ENCODE peak calls at places on chromosomes 3 and 15, in five cellular contexts. L is mesendoderm, O is neuronal stem cell, N is mesenchymal stem cell, A is IMR-90. C is an unnamed sample. For H3K27me3 and H3K36me3, the result is how much of the 10 kb centered on the place peaks cover.

GRCh38 chr3:62122819-62123218 is 250.5 kb downstream of the FEZF2 start:
- DNase-seq in L (no peak), O (no peak), N (no peak), A (no peak), C (no peak)

GRCh38 chr15:32936283-32936918 is 218.6 kb downstream of the GREM1 start:
- DNase-seq in L (peak), O (no peak), N (peak), A (peak), C (peak)

GRCh38 chr15:40075298-40076044 is 33.2 kb downstream of the BMF start:
- DNase-seq in L (no peak), O (no peak), N (peak), A (no peak), C (no peak)

GRCh38 chr3:58052373-58053273 is 44.4 kb downstream of the FLNB start:
- DNase-seq in L (peak), O (no peak), N (peak), A (peak), C (peak)

GRCh38 chr15:64982472-64982871 is 7.2 kb downstream of the SPG21 start:
- DNase-seq in L (no peak), O (no peak), N (no peak), A (peak), C (no peak)

GRCh38 chr3:139310474-139310933 is 33.3 kb upstream of the MRPS22 start:
- DNase-seq in L (no peak), O (no peak), N (peak), A (peak), C (peak)

GRCh38 chr15:44999105-44999504 is 23.9 kb upstream of the SORD start:
- DNase-seq in L (no peak), O (no peak), N (no peak), A (no peak), C (no peak)

GRCh38 chr3:189537135-189537534 is 94.1 kb upstream of the TP63 start:
- DNase-seq in L (no peak), O (no peak), N (no peak), A (no peak), C (no peak)

GRCh38 chr3:159802864-159803263 is 185.8 kb upstream of the IL12A start:
- DNase-seq in L (no peak), O (no peak), N (no peak), A (no peak), C (no peak)

GRCh38 chr15:56524915-56525314 is 60.0 kb upstream of the MNS1 start:
- DNase-seq in L (no peak), O (no peak), N (peak), A (peak), C (no peak)

GRCh38 chr3:134649106-134649705 is 1.6 kb downstream of the KY start:
- DNase-seq in L (no peak), O (no peak), N (no peak), A (no peak), C (no peak)

GRCh38 chr3:36302626-36303025 is 77.7 kb upstream of the STAC start:
- DNase-seq in L (no peak), O (no peak), N (no peak), A (no peak), C (no peak)

GRCh38 chr3:102192575-102192974 is 242.2 kb upstream of the ZPLD1 start:
- DNase-seq in L (no peak), O (no peak), N (no peak), A (no peak), C (no peak)

GRCh38 chr3:38579551-38580449 is 69.7 kb downstream of the SCN5A start:
- DNase-seq in L (peak), O (no peak), N (no peak), A (peak), C (no peak)

GRCh38 chr3:188720636-188721035 is 451.1 kb upstream of the TPRG1 start:
- DNase-seq in L (no peak), O (no peak), N (peak), A (peak), C (no peak)

GRCh38 chr3:15887261-15887660 is 89.5 kb upstream of the ANKRD28 start:
- DNase-seq in L (no peak), O (no peak), N (no peak), A (no peak), C (no peak)

GRCh38 chr15:45027220-45027619 is 4.2 kb downstream of the SORD start:
- DNase-seq in L (peak), O (no peak), N (no peak), A (no peak), C (no peak)

GRCh38 chr15:67177750-67178149 is 76.7 kb downstream of the AAGAB start:
- DNase-seq in L (no peak), O (no peak), N (peak), A (peak), C (peak)

GRCh38 chr3:48503406-48504050 is 446 bp downstream of the SHISA5 start:
- DNase-seq in L (peak), O (peak), N (peak), A (peak), C (peak)

GRCh38 chr3:189576486-189576885 is 54.7 kb upstream of the TP63 start:
- DNase-seq in L (no peak), O (no peak), N (no peak), A (no peak), C (no peak)

GRCh38 chr3:66037330-66037985 is 1.3 kb downstream of the MAGI1 start:
- DNase-seq in L (peak), O (no peak), N (peak), A (peak), C (peak)

GRCh38 chr3:183560607-183561006 is 5.1 kb upstream of the KLHL6 start:
- DNase-seq in L (peak), O (no peak), N (no peak), A (no peak), C (no peak)

GRCh38 chr15:26971303-26972018 is 480 bp downstream of the GABRG3 start:
- DNase-seq in L (peak), O (peak), N (no peak), A (no peak), C (no peak)
- H3K27me3 ChIP-seq in L (under half), O (under half), N (under half), A (under half), C (under half)

DNA sequence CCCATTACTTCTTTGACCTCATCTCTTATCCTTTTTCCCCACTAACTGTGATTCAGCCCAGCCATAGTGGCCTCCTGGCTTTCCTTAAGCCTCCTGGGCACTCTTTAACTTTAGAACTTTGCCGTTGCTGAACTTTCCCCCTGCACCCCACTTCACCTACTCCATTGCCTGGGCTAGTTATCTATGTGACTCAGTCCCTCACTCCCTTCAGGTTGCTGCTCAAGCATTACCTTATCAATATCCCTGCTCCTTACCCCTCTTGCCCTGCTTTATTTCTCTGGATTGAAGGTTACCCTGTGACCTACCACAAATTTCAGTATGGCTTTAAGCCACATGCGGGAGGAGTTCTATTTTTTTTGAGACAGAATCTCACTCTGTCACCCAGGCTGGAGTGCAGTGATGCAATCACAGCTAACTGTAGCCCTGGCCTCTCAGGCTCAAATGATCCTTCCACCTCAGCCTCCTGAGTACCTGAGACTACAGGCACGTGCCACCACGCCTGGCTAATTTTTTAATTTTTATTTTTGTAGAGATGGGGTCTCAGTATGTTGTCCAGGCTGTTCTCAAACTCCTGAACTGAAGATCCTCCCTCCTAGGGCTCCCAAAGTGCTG is 3.4 kb downstream of the MON1A start:
- DNase-seq in L (no peak), O (no peak), N (no peak), A (no peak), C (no peak)
- H3K23ac ChIP-seq in L (no peak), O (no peak), N (peak), A (no peak), C (no peak)

DNA sequence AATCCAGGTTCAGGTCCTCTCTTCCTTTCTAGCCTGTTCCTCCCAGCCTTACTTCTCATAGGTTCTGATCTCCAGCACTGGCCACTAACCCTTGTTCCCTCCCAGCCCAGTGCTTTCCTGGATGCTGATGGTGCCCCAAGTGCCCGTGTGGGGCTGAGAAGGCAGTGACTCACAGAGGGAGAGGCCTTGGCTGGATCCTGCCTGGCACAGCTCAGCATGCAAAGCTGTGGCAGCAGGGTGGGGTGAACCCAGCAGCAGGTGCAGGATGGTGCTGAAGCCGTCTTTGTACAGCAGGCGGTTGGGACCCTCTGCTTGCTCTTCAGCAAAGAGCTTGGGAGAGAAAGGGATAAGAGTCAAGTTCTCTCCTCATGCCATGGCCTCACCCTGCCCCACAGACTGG is 7.6 kb downstream of the LPCAT4 start:
- DNase-seq in L (no peak), O (no peak), N (no peak), A (no peak), C (no peak)
- H3K36me3 ChIP-seq in L (under half), O (under half), N (half or more), A (under half), C (under half)

GRCh38 chr3:18442743-18443669 is 17.9 kb upstream of the SATB1 start:
- DNase-seq in L (peak), O (no peak), N (no peak), A (no peak), C (no peak)
- H3K27me3 ChIP-seq in L (under half), O (under half), N (under half), A (under half), C (under half)

GRCh38 chr3:41746215-41746614 is 215.7 kb downstream of the ULK4 start:
- DNase-seq in L (no peak), O (no peak), N (no peak), A (no peak), C (no peak)

GRCh38 chr3:41742127-41742526 is 219.8 kb downstream of the ULK4 start:
- DNase-seq in L (peak), O (no peak), N (no peak), A (no peak), C (no peak)

DNA sequence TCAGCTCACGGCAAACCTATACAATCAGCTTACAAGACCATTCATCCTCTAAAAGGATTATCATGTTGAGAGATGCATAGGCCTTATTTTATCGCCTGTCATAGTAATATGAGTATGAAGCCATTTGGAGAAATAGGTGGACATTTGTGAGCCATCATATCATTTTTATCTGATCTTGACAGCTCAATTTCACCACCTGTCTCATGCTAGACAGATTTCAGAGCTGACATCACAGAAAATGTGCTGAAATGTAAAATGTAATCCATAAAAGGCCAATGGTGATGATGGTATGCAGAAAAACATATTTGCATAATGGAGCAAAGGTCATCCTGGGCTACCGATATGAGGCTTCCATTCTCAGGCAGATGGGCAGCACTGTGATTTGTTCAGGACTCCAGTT is 221.5 kb downstream of the ULK4 start:
- DNase-seq in L (no peak), O (no peak), N (no peak), A (no peak), C (peak)
- H3K23ac ChIP-seq in L (no peak), O (no peak), N (no peak), A (no peak), C (no peak)

C was measured in trophoblast cell.